ENCODE peak calls at places on chromosomes 2 and 18, in seven cellular contexts. S, R, E, Z, T, J and U are unnamed samples.

GRCh38 chr2:58146707-58147106 is 94.4 kb downstream of the FANCL start:
- DNase-seq in J (no peak), E (no peak), T (no peak), Z (no peak), S (no peak), R (no peak), U (no peak)

GRCh38 chr18:50453732-50454131 is 78.9 kb downstream of the SKA1 start:
- DNase-seq in S (no peak), R (no peak), T (no peak), J (no peak), E (no peak), Z (no peak), U (no peak)

GRCh38 chr2:74951211-74951754 is 7.2 kb upstream of the POLE4 start:
- DNase-seq in E (no peak), T (no peak), S (no peak), Z (no peak), R (no peak), J (no peak), U (no peak)

GRCh38 chr2:32711219-32711618 is 83.4 kb downstream of the TTC27 start:
- DNase-seq in T (no peak), E (no peak), Z (no peak), S (no peak), R (no peak), J (peak; percentile 59), U (no peak)

GRCh38 chr2:220034356-220035121 is 407.1 kb downstream of the SLC4A3 start:
- DNase-seq in Z (no peak), R (no peak), T (no peak), J (peak; percentile 74), S (no peak), E (no peak), U (no peak)

GRCh38 chr18:73962251-73962650 is 185.4 kb downstream of the FBXO15 start:
- DNase-seq in Z (no peak), E (no peak), J (peak; percentile 66), S (no peak), T (no peak), R (no peak), U (no peak)

GRCh38 chr18:12686100-12686499 is 16.4 kb downstream of the CEP76 start:
- DNase-seq in R (no peak), S (no peak), Z (no peak), E (no peak), T (no peak), J (peak; percentile 12), U (no peak)

GRCh38 chr18:22846088-22846683 is 86.9 kb upstream of the RBBP8 start:
- DNase-seq in J (peak; percentile 22), Z (no peak), E (no peak), T (no peak), R (peak; percentile 27), S (no peak), U (no peak)

GRCh38 chr18:54531402-54532065 is 59.5 kb upstream of the DYNAP start:
- DNase-seq in R (no peak), S (no peak), E (no peak), Z (no peak), T (no peak), J (no peak), U (no peak)

GRCh38 chr18:9619056-9619455 is 4.7 kb upstream of the PPP4R1 start:
- DNase-seq in R (no peak), E (no peak), T (no peak), Z (no peak), J (no peak), S (no peak), U (no peak)

GRCh38 chr18:26654173-26655009 is 106.0 kb upstream of the KCTD1 start:
- DNase-seq in R (peak; percentile 62), Z (no peak), S (no peak), J (no peak), E (no peak), T (no peak), U (no peak)

GRCh38 chr2:197909377-197909776 is 105.0 kb downstream of the PLCL1 start:
- DNase-seq in Z (no peak), E (no peak), J (peak; percentile 93), T (no peak), S (no peak), R (no peak), U (no peak)

GRCh38 chr2:239832101-239832994 is 192.8 kb downstream of the NDUFA10 start:
- DNase-seq in S (peak; percentile 79), T (no peak), Z (no peak), J (no peak), E (peak; percentile 73), R (no peak), U (no peak)

GRCh38 chr2:12818416-12819097 is 101.8 kb downstream of the TRIB2 start:
- DNase-seq in Z (no peak), R (no peak), J (no peak), E (no peak), T (no peak), S (no peak), U (no peak)

GRCh38 chr2:49255325-49256023 is 101.2 kb upstream of the FSHR start:
- DNase-seq in R (peak; percentile 65), S (no peak), Z (no peak), T (no peak), E (no peak), J (peak; percentile 8), U (no peak)

GRCh38 chr18:67428805-67429204 is 87.7 kb downstream of the DSEL start:
- DNase-seq in E (no peak), R (no peak), J (peak; percentile 19), T (no peak), S (no peak), Z (no peak), U (no peak)

GRCh38 chr2:233801357-233802131 is 23.4 kb downstream of the MROH2A start:
- DNase-seq in Z (no peak), R (no peak), E (no peak), S (peak; percentile 76), J (no peak), T (no peak), U (no peak)

GRCh38 chr2:187372213-187372612 is 75.8 kb downstream of the CALCRL start:
- DNase-seq in T (no peak), R (no peak), S (no peak), Z (no peak), J (no peak), E (no peak), U (no peak)

GRCh38 chr2:133324150-133324561 is 244.1 kb downstream of the NCKAP5 start:
- DNase-seq in Z (no peak), J (peak; percentile 91), E (no peak), S (no peak), T (no peak), R (no peak), U (peak; percentile 31)

GRCh38 chr18:11665146-11665545 is 23.9 kb upstream of the GNAL start:
- DNase-seq in T (no peak), J (no peak), S (no peak), Z (no peak), R (no peak), E (peak; percentile 59), U (no peak)

GRCh38 chr2:171226471-171226870 is 65.8 kb upstream of the TLK1 start:
- DNase-seq in E (no peak), S (no peak), R (peak; percentile 38), J (no peak), T (no peak), Z (no peak), U (no peak)

GRCh38 chr2:189441709-189442074 is 418 bp downstream of the WDR75 start:
- DNase-seq in S (no peak), Z (no peak), T (no peak), J (peak; percentile 1), E (no peak), R (no peak), U (no peak)

GRCh38 chr18:28175930-28176673 is 828 bp downstream of the CDH2 start:
- DNase-seq in S (no peak), Z (no peak), R (no peak), T (no peak), E (no peak), J (no peak), U (peak; percentile 60)

GRCh38 chr2:12498703-12499102 is 218.0 kb upstream of the TRIB2 start:
- DNase-seq in Z (no peak), T (no peak), E (no peak), R (no peak), J (peak; percentile 82), S (no peak), U (no peak)

GRCh38 chr2:146579154-146579930 is 1265.5 kb upstream of the ACVR2A start:
- DNase-seq in E (no peak), S (no peak), T (no peak), Z (no peak), J (peak; percentile 73), R (no peak), U (no peak)

GRCh38 chr18:23340661-23341060 is 112.4 kb upstream of the RIOK3 start:
- DNase-seq in S (no peak), E (no peak), R (no peak), Z (no peak), T (no peak), J (peak; percentile 49), U (no peak)

GRCh38 chr2:125167152-125167551 is 1142.1 kb downstream of the CNTNAP5 start:
- DNase-seq in S (no peak), E (no peak), J (peak; percentile 49), R (no peak), Z (no peak), T (no peak), U (no peak)

GRCh38 chr2:219001577-219002394 is 8.6 kb upstream of the CRYBA2 start:
- DNase-seq in Z (no peak), T (peak; percentile 92), J (no peak), E (no peak), S (no peak), R (no peak), U (peak; percentile 98)

GRCh38 chr18:69898241-69898861 is 49.3 kb downstream of the CD226 start:
- DNase-seq in J (no peak), R (no peak), Z (no peak), S (no peak), E (no peak), T (no peak), U (no peak)